ENCODE peak calls at places on chromosomes 12 and 14, in seven cellular contexts. M, P, H, D, E, T and F are unnamed samples.

GRCh38 chr14:102980409-102980810 is 57.9 kb downstream of the AMN start:
- DNase-seq in T (no peak), P (no peak), D (no peak), E (no peak), H (no peak), M (no peak), F (no peak)

GRCh38 chr12:27148373-27148772 is 66.0 kb upstream of the C12orf71 start:
- DNase-seq in H (no peak), P (no peak), T (no peak), M (no peak), E (no peak), D (no peak), F (no peak)

GRCh38 chr14:100526057-100526456 is 61.2 kb downstream of the BEGAIN start:
- DNase-seq in E (no peak), P (no peak), H (no peak), D (no peak), T (no peak), M (no peak), F (no peak)

GRCh38 chr12:107309020-107309419 is 215.7 kb upstream of the CRY1 start:
- DNase-seq in H (no peak), T (no peak), D (no peak), P (no peak), E (no peak), M (no peak), F (peak)

GRCh38 chr12:41509655-41510054 is 321.5 kb downstream of the PDZRN4 start:
- DNase-seq in T (no peak), D (no peak), E (no peak), P (no peak), H (no peak), M (no peak), F (no peak)

GRCh38 chr14:91573894-91574837 is 64.1 kb upstream of the PPP4R3A start:
- DNase-seq in D (peak), H (peak), E (peak), M (peak), T (no peak), P (no peak), F (peak)

GRCh38 chr12:22728989-22729388 is 104.0 kb downstream of the ETNK1 start:
- DNase-seq in H (no peak), P (no peak), E (no peak), M (no peak), D (no peak), T (no peak), F (no peak)

GRCh38 chr12:33041562-33041961 is 145.0 kb upstream of the PKP2 start:
- DNase-seq in P (no peak), T (no peak), D (no peak), H (no peak), E (no peak), M (no peak), F (no peak)

GRCh38 chr12:128789356-128789929 is 34.3 kb downstream of the SLC15A4 start:
- DNase-seq in E (no peak), D (no peak), H (no peak), P (no peak), T (no peak), M (no peak), F (peak)

GRCh38 chr12:5909560-5909959 is 35.5 kb downstream of the ANO2 start:
- DNase-seq in D (no peak), H (no peak), P (no peak), M (no peak), T (no peak), E (no peak), F (peak)

GRCh38 chr12:65808580-65808979 is 15.7 kb upstream of the HMGA2 start:
- DNase-seq in D (no peak), P (no peak), E (no peak), M (no peak), T (peak), H (no peak), F (no peak)

GRCh38 chr12:101207086-101207780 is 2.8 kb downstream of the SLC5A8 start:
- DNase-seq in P (no peak), H (no peak), D (no peak), E (no peak), M (no peak), T (no peak), F (no peak)

GRCh38 chr14:91946313-91947195 is 940 bp downstream of the FBLN5 start:
- DNase-seq in P (no peak), H (no peak), D (no peak), M (no peak), T (no peak), E (no peak), F (no peak)

GRCh38 chr12:25984759-25985158 is 26.3 kb downstream of the RASSF8 start:
- DNase-seq in E (no peak), P (no peak), M (no peak), T (no peak), H (no peak), D (no peak), F (no peak)

GRCh38 chr14:93974833-93975232 is 1.5 kb downstream of the ASB2 start:
- DNase-seq in M (no peak), H (peak), E (no peak), T (no peak), P (no peak), D (no peak), F (no peak)

GRCh38 chr12:49825971-49826421 is 2.2 kb downstream of the NCKAP5L start:
- DNase-seq in E (no peak), T (no peak), P (no peak), D (no peak), H (peak), M (no peak), F (peak)

GRCh38 chr12:12612403-12612802 is 727 bp downstream of the CREBL2 start:
- DNase-seq in E (no peak), T (peak), D (no peak), P (peak), H (no peak), M (no peak), F (no peak)

GRCh38 chr12:28173440-28173839 is 16.8 kb upstream of the CCDC91 start:
- DNase-seq in H (no peak), M (no peak), D (no peak), P (no peak), T (no peak), E (no peak), F (no peak)

GRCh38 chr12:26062566-26062965 is 62.3 kb downstream of the BHLHE41 start:
- DNase-seq in H (no peak), M (no peak), T (no peak), D (no peak), P (peak), E (no peak), F (no peak)

GRCh38 chr12:33794954-33795353 is 227.3 kb upstream of the ALG10 start:
- DNase-seq in H (no peak), T (no peak), P (no peak), M (no peak), E (no peak), D (no peak), F (no peak)

GRCh38 chr14:68692916-68693771 is 99.7 kb downstream of the ZFP36L1 start:
- DNase-seq in H (no peak), P (peak), D (no peak), M (no peak), T (no peak), E (peak), F (no peak)

GRCh38 chr14:65703996-65704395 is 291.5 kb downstream of the FUT8 start:
- DNase-seq in T (no peak), M (no peak), P (no peak), H (no peak), D (no peak), E (no peak), F (no peak)

GRCh38 chr12:2813573-2814185 is 1.2 kb downstream of the ITFG2 start:
- DNase-seq in T (peak), H (no peak), M (peak), D (no peak), E (no peak), P (no peak), F (peak)

GRCh38 chr12:80044694-80045046 is 54.7 kb upstream of the OTOGL start:
- DNase-seq in M (no peak), T (no peak), H (no peak), E (no peak), P (peak), D (no peak), F (no peak)

GRCh38 chr14:96434040-96434439 is 42.1 kb downstream of the AK7 start:
- DNase-seq in D (no peak), M (no peak), T (no peak), E (no peak), P (no peak), H (no peak), F (no peak)

GRCh38 chr12:31742891-31743290 is 14.1 kb upstream of the AMN1 start:
- DNase-seq in D (no peak), E (no peak), P (no peak), M (no peak), H (no peak), T (no peak), F (no peak)

GRCh38 chr12:47843226-47843980 is 23.7 kb upstream of the HDAC7 start:
- DNase-seq in H (no peak), T (no peak), E (no peak), M (no peak), P (no peak), D (no peak), F (peak)

GRCh38 chr12:93059288-93059687 is 130.2 kb upstream of the EEA1 start:
- DNase-seq in E (no peak), P (no peak), D (no peak), M (no peak), T (no peak), H (no peak), F (no peak)

GRCh38 chr12:102690267-102690666 is 209.9 kb upstream of the IGF1 start:
- DNase-seq in H (no peak), D (no peak), P (no peak), E (no peak), T (no peak), M (no peak), F (no peak)

GRCh38 chr14:94906991-94907587 is 137.2 kb upstream of the GSC start:
- DNase-seq in T (no peak), P (no peak), M (no peak), E (no peak), H (no peak), D (no peak), F (peak)

GRCh38 chr14:49816844-49817243 is 35.7 kb downstream of the NEMF start:
- DNase-seq in E (no peak), H (no peak), T (no peak), M (no peak), D (no peak), P (no peak), F (no peak)

GRCh38 chr12:119693006-119693405 is 25.1 kb downstream of the PRKAB1 start:
- DNase-seq in D (no peak), M (peak), P (peak), T (no peak), E (peak), H (no peak), F (no peak)

GRCh38 chr12:124586756-124587155 is 19.3 kb upstream of the NCOR2 start:
- DNase-seq in T (no peak), M (no peak), D (no peak), H (no peak), E (no peak), P (no peak), F (no peak)

GRCh38 chr12:106147956-106148355 is 9.2 kb upstream of the NUAK1 start:
- DNase-seq in E (no peak), H (peak), M (peak), D (no peak), P (no peak), T (no peak), F (peak)

GRCh38 chr12:123064885-123065619 is 84.6 kb downstream of the ARL6IP4 start:
- DNase-seq in P (no peak), E (no peak), D (no peak), H (peak), M (no peak), T (no peak), F (no peak)

GRCh38 chr12:98698603-98699463 is 53.7 kb downstream of the APAF1 start:
- DNase-seq in P (peak), T (peak), H (peak), D (peak), M (peak), E (peak), F (peak)
- TF ChIP-seq CTCF in P (peak), T (peak), H (peak), D (peak), M (peak), E (peak), F (no peak)

DNA sequence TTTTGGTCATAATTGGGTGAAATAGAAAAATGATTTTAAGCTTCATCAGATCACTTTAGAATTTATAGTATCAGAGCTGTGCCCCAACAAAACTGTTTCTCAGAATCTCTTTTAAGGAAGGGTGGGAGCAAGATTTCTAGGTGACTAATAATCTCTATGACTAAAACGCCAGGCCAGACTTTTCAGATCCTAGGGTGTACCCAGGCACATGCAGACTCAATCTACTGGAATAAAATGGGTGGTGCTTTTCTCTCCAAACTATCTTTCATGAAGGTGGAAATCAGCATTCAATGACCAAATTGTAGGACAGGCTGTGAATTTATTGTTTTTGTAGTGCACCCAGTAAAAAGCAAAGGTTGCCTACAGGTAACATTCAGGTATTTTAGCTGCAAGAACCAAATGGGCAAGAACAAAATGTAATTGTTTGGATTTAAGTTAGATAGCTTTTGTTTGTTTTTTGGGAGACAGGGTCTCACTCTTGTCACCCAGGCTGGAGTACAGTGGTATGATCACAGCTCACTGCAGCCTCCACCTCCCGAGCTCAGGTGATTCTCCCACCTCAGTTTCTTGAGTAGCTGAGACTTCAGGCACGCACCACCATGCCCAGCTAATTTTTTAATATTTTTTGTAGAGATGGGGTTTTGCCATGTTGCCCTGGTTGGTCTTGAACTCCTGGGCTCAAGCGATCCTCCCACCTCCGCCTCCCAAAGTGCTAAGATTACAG is 49.5 kb downstream of the PPP2R5C start:
- DNase-seq in D (no peak), T (no peak), P (no peak), E (no peak), M (no peak), H (no peak), F (no peak)
- H3K4me3 ChIP-seq in D (peak), T (peak), P (peak), E (peak), M (peak), H (peak), F (peak)

DNA sequence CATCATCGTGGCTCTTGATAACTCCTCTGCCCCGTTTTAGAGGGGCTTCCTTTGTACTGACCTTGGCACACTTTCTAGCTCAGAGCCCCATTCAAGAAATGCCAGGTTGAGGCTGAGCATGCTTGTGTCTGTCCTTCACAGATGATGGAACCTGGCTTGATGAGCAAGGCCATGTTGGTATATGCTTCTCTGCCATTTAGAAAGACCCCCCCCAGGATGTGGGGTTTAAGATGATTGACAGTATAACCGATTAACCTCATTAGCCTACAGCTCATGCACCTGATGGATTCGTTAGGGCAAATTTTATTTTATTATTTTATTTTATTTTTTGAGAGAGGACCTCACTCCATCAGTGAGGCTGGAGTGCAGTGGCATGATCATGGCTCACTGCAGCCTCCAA is 21.0 kb downstream of the BATF start:
- DNase-seq in P (no peak), T (no peak), E (no peak), M (no peak), D (no peak), H (no peak), F (no peak)
- H3K27ac ChIP-seq in P (no peak), T (no peak), E (no peak), M (no peak), D (peak), H (no peak), F (no peak)

GRCh38 chr12:54389139-54389508 is 4.6 kb upstream of the ZNF385A start:
- DNase-seq in D (no peak), T (no peak), P (no peak), M (no peak), E (no peak), H (peak), F (no peak)

GRCh38 chr12:54390176-54390667 is 5.7 kb upstream of the ZNF385A start:
- DNase-seq in P (no peak), E (no peak), H (peak), D (no peak), T (no peak), M (no peak), F (peak)

GRCh38 chr12:54389536-54390175 is 5.1 kb upstream of the ZNF385A start:
- DNase-seq in H (peak), E (no peak), P (no peak), M (no peak), D (no peak), T (no peak), F (no peak)

GRCh38 chr12:54392485-54393349 is 8.2 kb upstream of the ZNF385A start:
- DNase-seq in M (no peak), H (peak), P (no peak), T (no peak), D (no peak), E (no peak), F (no peak)

GRCh38 chr12:54390668-54391551 is 6.4 kb upstream of the ZNF385A start:
- DNase-seq in H (peak), T (no peak), P (no peak), D (no peak), M (peak), E (no peak), F (peak)
- TF ChIP-seq CTCF in H (no peak), T (no peak), P (no peak), D (peak), M (no peak), E (no peak), F (peak)

GRCh38 chr14:21514341-21514740 is 3.2 kb upstream of the METTL3 start:
- DNase-seq in P (no peak), T (no peak), E (no peak), D (no peak), M (no peak), H (no peak), F (no peak)
- H3K4me3 ChIP-seq in P (no peak), T (no peak), E (no peak), D (no peak), M (no peak), H (no peak), F (no peak)

GRCh38 chr14:37591311-37591940 is 3.6 kb downstream of the FOXA1 start:
- DNase-seq in P (no peak), T (no peak), M (no peak), E (no peak), D (no peak), H (no peak), F (peak)

GRCh38 chr14:37588956-37589737 is 5.9 kb downstream of the FOXA1 start:
- DNase-seq in E (no peak), M (no peak), H (no peak), T (peak), D (no peak), P (no peak), F (peak)

GRCh38 chr14:37590810-37591139 is 4.3 kb downstream of the FOXA1 start:
- DNase-seq in H (no peak), M (no peak), E (no peak), P (no peak), T (no peak), D (no peak), F (no peak)

GRCh38 chr14:37588667-37588955 is 6.4 kb downstream of the FOXA1 start:
- DNase-seq in T (peak), D (no peak), M (no peak), E (no peak), P (no peak), H (no peak), F (no peak)

DNA sequence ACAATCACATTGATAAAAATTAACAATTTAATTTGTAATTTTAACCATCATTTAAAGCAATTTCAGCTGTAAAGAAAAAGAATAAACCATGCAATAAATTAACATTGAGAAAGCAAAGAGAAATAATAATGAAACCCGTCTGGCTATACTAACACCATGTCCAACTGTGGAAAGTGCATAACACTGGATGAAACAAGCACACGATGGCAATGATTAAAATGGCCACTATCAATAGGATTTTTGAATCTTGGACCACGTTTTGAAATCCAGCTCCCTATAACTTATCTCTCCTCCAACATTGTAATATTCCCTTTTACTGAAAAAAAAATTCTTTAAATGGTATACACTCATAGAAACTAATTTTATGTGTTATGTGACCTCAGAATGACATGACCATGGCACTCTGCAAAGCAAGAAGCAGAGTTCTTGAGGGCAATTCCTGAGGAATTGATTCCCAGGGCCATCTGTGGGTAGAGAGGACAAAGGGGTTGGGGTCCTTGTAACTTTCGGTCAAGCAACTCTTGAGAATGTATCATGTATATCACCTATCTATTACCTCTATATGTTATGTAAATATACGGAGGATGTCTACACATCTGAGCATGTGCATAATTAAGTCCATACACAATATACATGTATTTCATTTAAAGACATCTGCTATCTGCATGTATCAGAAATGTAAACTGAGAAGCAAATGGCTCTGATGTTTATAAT is 4.8 kb downstream of the FOXA1 start:
- DNase-seq in P (no peak), D (no peak), M (no peak), E (no peak), T (no peak), H (no peak), F (no peak)
- H3K27ac ChIP-seq in P (no peak), D (no peak), M (no peak), E (no peak), T (peak), H (no peak), F (no peak)

GRCh38 chr12:110355080-110355479 is 48.4 kb downstream of the ANAPC7 start:
- DNase-seq in M (no peak), T (peak), P (no peak), D (no peak), E (no peak), H (no peak), F (peak)
- TF ChIP-seq CTCF in M (no peak), T (peak), P (peak), D (peak), E (no peak), H (peak), F (peak)